ENCODE peak calls at places on chromosomes 3 and 15, in nine cellular contexts. G, Z, N, X, Q, A, R, I and U are unnamed samples.

GRCh38 chr3:72953325-72953956 is 43.2 kb upstream of the PPP4R2 start:
- DNase-seq in N (no peak), I (peak; percentile 82), Z (no peak), Q (no peak), R (no peak), X (no peak), A (peak; percentile 38), G (no peak), U (peak; percentile 33)

GRCh38 chr3:148642214-148642613 is 55.5 kb upstream of the AGTR1 start:
- DNase-seq in I (peak; percentile 13), R (no peak), N (no peak), A (no peak), Q (no peak), Z (no peak), X (no peak), G (no peak), U (no peak)

GRCh38 chr3:15440891-15441290 is 13.5 kb downstream of the EAF1 start:
- DNase-seq in N (no peak), X (no peak), R (no peak), Z (no peak), A (no peak), I (peak; percentile 40), G (no peak), Q (no peak), U (peak; percentile 77)

GRCh38 chr3:79953591-79954105 is 185.8 kb upstream of the ROBO1 start:
- DNase-seq in Q (no peak), X (no peak), Z (no peak), G (no peak), I (no peak), N (no peak), R (no peak), A (no peak), U (no peak)

GRCh38 chr3:143216709-143217182 is 97.2 kb downstream of the CHST2 start:
- DNase-seq in X (peak; percentile 33), G (no peak), R (no peak), I (peak; percentile 45), N (no peak), Z (no peak), Q (no peak), A (no peak), U (peak; percentile 6)

GRCh38 chr3:120198305-120198878 is 86.6 kb downstream of the GPR156 start:
- DNase-seq in Z (no peak), A (peak; percentile 32), X (no peak), G (no peak), N (no peak), Q (peak; percentile 28), R (no peak), I (peak; percentile 73), U (peak; percentile 76)

GRCh38 chr15:49715213-49715612 is 94.4 kb downstream of the DTWD1 start:
- DNase-seq in R (no peak), I (no peak), N (no peak), Z (no peak), G (no peak), A (no peak), X (peak; percentile 12), Q (no peak), U (no peak)

GRCh38 chr3:33664195-33664594 is 53.9 kb downstream of the CLASP2 start:
- DNase-seq in G (no peak), Z (no peak), Q (no peak), N (no peak), X (no peak), R (no peak), A (no peak), I (peak; percentile 90), U (peak; percentile 73)

GRCh38 chr3:138348950-138349739 is 766 bp downstream of the MRAS start:
- DNase-seq in R (no peak), Z (no peak), Q (peak; percentile 36), I (peak; percentile 36), N (peak; percentile 9), X (no peak), G (no peak), A (peak; percentile 39), U (no peak)

GRCh38 chr3:128497305-128498126 is 4.5 kb upstream of the GATA2 start:
- DNase-seq in Z (peak; percentile 63), X (peak; percentile 44), G (peak; percentile 81), I (no peak), N (peak; percentile 84), R (peak; percentile 66), Q (peak; percentile 90), A (peak; percentile 81), U (peak; percentile 36)

GRCh38 chr3:183073839-183074615 is 25.3 kb downstream of the MCCC1 start:
- DNase-seq in R (no peak), N (no peak), A (no peak), Q (no peak), Z (no peak), I (no peak), G (peak; percentile 12), X (no peak), U (peak; percentile 70)

GRCh38 chr15:67244966-67245478 is 9.4 kb downstream of the AAGAB start:
- DNase-seq in R (no peak), Q (no peak), A (no peak), G (no peak), I (peak; percentile 68), N (no peak), Z (no peak), X (no peak), U (no peak)

GRCh38 chr3:28915711-28916481 is 365.0 kb upstream of the RBMS3 start:
- DNase-seq in Q (peak; percentile 29), R (no peak), Z (no peak), A (peak; percentile 66), X (peak; percentile 27), I (peak; percentile 81), N (peak; percentile 60), G (peak; percentile 27), U (peak; percentile 95)

GRCh38 chr3:78178740-78179139 is 1138.8 kb downstream of the ROBO2 start:
- DNase-seq in G (no peak), N (no peak), X (no peak), Z (no peak), A (no peak), Q (no peak), R (no peak), I (no peak), U (no peak)

GRCh38 chr15:60782316-60782715 is 303.4 kb upstream of the ICE2 start:
- DNase-seq in Z (no peak), I (peak; percentile 81), X (no peak), A (no peak), R (no peak), G (no peak), Q (no peak), N (no peak), U (no peak)

GRCh38 chr3:89145995-89146394 is 38.6 kb downstream of the EPHA3 start:
- DNase-seq in Z (no peak), G (no peak), I (peak; percentile 95), X (no peak), R (no peak), Q (peak; percentile 9), N (no peak), A (peak; percentile 21), U (peak; percentile 94)

GRCh38 chr3:117217355-117217754 is 507.8 kb downstream of the TUSC7 start:
- DNase-seq in X (no peak), Q (no peak), G (no peak), I (no peak), N (no peak), A (no peak), R (no peak), Z (no peak), U (no peak)

GRCh38 chr3:10008588-10009344 is 17.5 kb upstream of the FANCD2 start:
- DNase-seq in X (peak; percentile 79), Z (peak; percentile 82), Q (peak; percentile 81), N (peak; percentile 82), G (peak; percentile 85), I (peak; percentile 83), A (peak; percentile 95), R (peak; percentile 91), U (peak; percentile 82)

GRCh38 chr3:191070201-191070600 is 128.8 kb upstream of the OSTN start:
- DNase-seq in Z (no peak), A (no peak), X (no peak), G (no peak), I (peak; percentile 87), R (no peak), N (no peak), Q (no peak), U (peak; percentile 93)

GRCh38 chr3:128354788-128355548 is 111.7 kb downstream of the DNAJB8 start:
- DNase-seq in Z (no peak), R (no peak), A (no peak), N (no peak), I (no peak), G (no peak), X (no peak), Q (no peak), U (no peak)

DNA sequence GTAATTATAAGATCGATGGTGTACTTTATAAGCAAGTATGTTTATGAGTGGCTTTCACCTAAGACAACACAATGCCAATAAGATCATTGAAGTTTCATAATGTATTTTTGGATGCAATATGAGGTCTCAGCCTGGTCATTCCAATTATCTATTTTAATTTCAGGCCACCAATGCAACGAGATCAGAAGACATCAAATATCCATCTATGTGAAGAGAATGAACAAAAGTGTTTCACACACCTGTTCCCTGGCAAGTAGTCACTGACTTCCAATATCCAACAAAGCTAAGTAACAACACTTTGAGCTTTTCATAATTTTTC is 53.6 kb upstream of the TMCO5A start:
- DNase-seq in G (no peak), Z (no peak), N (no peak), R (no peak), I (no peak), Q (no peak), A (no peak), X (no peak), U (no peak)
- TF ChIP-seq CTCF in G (peak; percentile 14), Z (no peak), N (no peak), R (no peak), I (no peak), Q (no peak), A (no peak), X (no peak), U (no peak)

DNA sequence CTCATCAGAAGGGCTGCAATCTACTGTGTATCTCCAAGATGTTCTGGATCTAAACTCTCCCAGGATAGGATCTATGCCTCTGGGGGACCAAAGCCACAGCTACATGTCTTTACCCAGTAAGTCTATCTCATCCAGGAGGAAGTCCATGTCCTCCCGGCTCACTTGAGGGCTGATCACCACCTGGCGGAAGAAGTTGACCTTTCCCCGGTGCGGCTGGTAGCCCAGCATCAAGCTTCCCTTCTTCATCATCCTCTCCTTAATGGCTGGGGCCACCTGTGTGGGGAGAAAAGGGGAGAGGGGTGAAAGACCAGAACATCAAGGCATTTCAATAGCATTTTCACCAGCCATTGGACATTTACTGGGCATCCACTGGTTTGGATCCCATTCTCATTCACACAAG is 121.7 kb downstream of the TGFBR2 start:
- DNase-seq in Q (peak; percentile 5), G (no peak), X (no peak), R (no peak), N (no peak), A (no peak), Z (no peak), I (no peak), U (no peak)
- TF ChIP-seq CTCF in Q (no peak), G (no peak), X (no peak), R (no peak), N (no peak), A (no peak), Z (no peak), I (no peak), U (no peak)

GRCh38 chr3:168467085-168467714 is 371.5 kb upstream of the GOLIM4 start:
- DNase-seq in Z (no peak), I (peak; percentile 70), G (no peak), X (peak; percentile 84), R (no peak), A (peak; percentile 50), Q (peak; percentile 52), N (peak; percentile 35), U (peak; percentile 27)
- TF ChIP-seq CTCF in Z (no peak), I (peak; percentile 71), G (no peak), X (peak; percentile 75), R (no peak), A (peak; percentile 48), Q (peak; percentile 14), N (no peak), U (peak; percentile 37)

GRCh38 chr3:41997702-41998551 is 36.0 kb upstream of the ULK4 start:
- DNase-seq in Q (peak; percentile 17), R (no peak), Z (no peak), N (peak; percentile 28), I (peak; percentile 55), X (peak; percentile 28), G (peak; percentile 21), A (no peak), U (peak; percentile 19)
- TF ChIP-seq CTCF in Q (peak; percentile 19), R (peak; percentile 23), Z (no peak), N (peak; percentile 41), I (peak; percentile 70), X (peak; percentile 11), G (peak; percentile 26), A (peak; percentile 27), U (peak; percentile 41)